ENCODE peak calls at places on chromosomes 3 and 15, in eight cellular contexts. L is EL, A is cardiac fibroblast, U is NCI-H1694 treated with DMSO at 0.1 percent for 48 hours, V is neural progenitor cell, F is activated T-cell treated with anti-CD3 and anti-CD28 coated beads for 4 hours, P is SHP77, Q is nephron progenitor cell. W is an unnamed sample.

GRCh38 chr3:194632211-194632982 is 822 bp downstream of the TMEM44 start:
- DNase-seq in L (peak), P (no peak), U (no peak), Q (no peak), A (peak), F (no peak), V (no peak), W (no peak)

GRCh38 chr15:43519207-43519606 is 1.8 kb downstream of the MAP1A start:
- DNase-seq in V (no peak), P (no peak), Q (no peak), F (no peak), A (no peak), L (no peak), U (no peak), W (peak)

GRCh38 chr3:16516695-16517481 is 3.4 kb upstream of the RFTN1 start:
- DNase-seq in V (peak), F (no peak), Q (peak), U (peak), P (peak), L (peak), A (peak), W (no peak)

GRCh38 chr15:80173022-80173759 is 20.4 kb downstream of the FAH start:
- DNase-seq in L (peak), F (peak), U (no peak), Q (peak), A (peak), V (peak), P (peak), W (no peak)

GRCh38 chr3:37922721-37923575 is 61.3 kb downstream of the CTDSPL start:
- DNase-seq in F (no peak), P (no peak), U (no peak), L (peak), Q (no peak), A (peak), V (no peak), W (no peak)

GRCh38 chr3:36792342-36792741 is 28.0 kb upstream of the DCLK3 start:
- DNase-seq in U (no peak), V (peak), P (peak), A (peak), F (no peak), L (peak), Q (peak), W (no peak)

GRCh38 chr3:42013652-42014442 is 51.9 kb upstream of the ULK4 start:
- DNase-seq in P (peak), V (peak), U (no peak), Q (peak), L (peak), F (peak), A (no peak), W (no peak)

GRCh38 chr3:52404391-52404790 is 40.5 kb downstream of the SEMA3G start:
- DNase-seq in Q (no peak), U (no peak), P (no peak), F (no peak), L (no peak), V (no peak), A (no peak), W (peak)

GRCh38 chr3:64260391-64260790 is 35.1 kb upstream of the PRICKLE2 start:
- DNase-seq in A (no peak), F (no peak), U (no peak), P (no peak), L (no peak), V (no peak), Q (no peak), W (no peak)

GRCh38 chr3:168248383-168249047 is 152.8 kb upstream of the GOLIM4 start:
- DNase-seq in F (no peak), V (peak), U (no peak), Q (peak), L (peak), A (peak), P (peak), W (no peak)

GRCh38 chr15:90230071-90230494 is 3.7 kb downstream of the CIB1 start:
- DNase-seq in A (no peak), Q (no peak), U (no peak), F (no peak), P (no peak), L (no peak), V (no peak), W (no peak)

GRCh38 chr15:99440551-99441426 is 125.0 kb upstream of the MEF2A start:
- DNase-seq in V (no peak), Q (no peak), L (no peak), A (no peak), U (no peak), P (no peak), F (no peak), W (no peak)